ENCODE peak calls at places on chromosomes 1 and 21, in ten cellular contexts. X is mesenchymal stem cell; T is CD4-positive, CD25-positive, alpha-beta regulatory T cell; E is heart left ventricle; F is tibial nerve; Q is mucosa of descending colon; D is BE2C; J is psoas muscle; B is left ventricle myocardium inferior; W is Peyer's patch. P is an unnamed sample.
A peak's percentile ranks its signal among the peaks of the same experiment; 100 is the strongest.

GRCh38 chr1:147202576-147202975 is 22.6 kb downstream of the FMO5 start:
- DNase-seq in E (no peak), Q (no peak), J (no peak), X (no peak), B (no peak), T (no peak), F (no peak), W (no peak), D (no peak), P (no peak)

GRCh38 chr1:36497207-36497606 is 14.5 kb upstream of the CSF3R start:
- DNase-seq in J (no peak), W (no peak), T (no peak), E (no peak), B (no peak), Q (no peak), X (no peak), F (no peak), D (no peak), P (no peak)

GRCh38 chr1:27074175-27074780 is 61.6 kb upstream of the TENT5B start:
- DNase-seq in E (no peak), J (no peak), Q (no peak), F (no peak), T (no peak), D (no peak), X (peak; percentile 27), B (no peak), W (no peak), P (no peak)

GRCh38 chr1:240946926-240947325 is 335.0 kb upstream of the GREM2 start:
- DNase-seq in F (no peak), T (peak; percentile 1), Q (peak; percentile 86), D (peak; percentile 44), X (peak; percentile 53), J (no peak), W (no peak), B (no peak), E (no peak), P (peak; percentile 69)

GRCh38 chr1:207259391-207259790 is 62.1 kb upstream of the CD55 start:
- DNase-seq in T (no peak), D (no peak), Q (peak; percentile 55), E (no peak), W (no peak), J (no peak), X (peak; percentile 30), F (no peak), B (no peak), P (peak; percentile 69)

GRCh38 chr1:115275216-115275615 is 62.8 kb downstream of the NGF start:
- DNase-seq in W (no peak), X (peak; percentile 11), E (no peak), Q (no peak), T (peak; percentile 7), F (no peak), B (no peak), J (no peak), D (no peak), P (peak; percentile 60)

GRCh38 chr1:65971547-65971946 is 178.9 kb downstream of the PDE4B start:
- DNase-seq in T (no peak), E (no peak), D (no peak), F (no peak), Q (no peak), X (no peak), J (no peak), W (no peak), B (no peak), P (no peak)

GRCh38 chr1:201498621-201499020 is 8.3 kb downstream of the CSRP1 start:
- DNase-seq in B (no peak), Q (no peak), T (no peak), W (no peak), X (no peak), F (no peak), E (no peak), J (no peak), D (no peak), P (no peak)

GRCh38 chr1:78833491-78833890 is 173.0 kb downstream of the ADGRL4 start:
- DNase-seq in X (peak; percentile 64), D (no peak), W (no peak), F (no peak), T (no peak), J (no peak), B (no peak), E (no peak), Q (no peak), P (no peak)

GRCh38 chr1:51953079-51953478 is 37.4 kb downstream of the RAB3B start:
- DNase-seq in F (no peak), E (no peak), X (no peak), B (no peak), J (no peak), D (no peak), T (no peak), Q (no peak), W (no peak), P (no peak)

GRCh38 chr1:107965112-107965991 is at the start of gene VAV3:
- DNase-seq in T (peak; percentile 57), F (peak; percentile 25), J (peak; percentile 82), D (peak; percentile 69), E (peak; percentile 79), X (peak; percentile 64), W (peak; percentile 60), Q (peak; percentile 55), B (peak; percentile 82), P (peak; percentile 90)

GRCh38 chr1:186188004-186188539 is 187.0 kb downstream of the TPR start:
- DNase-seq in X (peak; percentile 90), B (no peak), J (no peak), D (no peak), F (no peak), Q (no peak), W (no peak), E (no peak), T (no peak), P (no peak)

GRCh38 chr1:205076245-205076761 is 8.0 kb downstream of the TMEM81 start:
- DNase-seq in E (no peak), W (no peak), F (no peak), J (no peak), Q (no peak), T (no peak), B (no peak), D (no peak), X (no peak), P (no peak)

GRCh38 chr1:181743878-181744312 is 260.6 kb downstream of the CACNA1E start:
- DNase-seq in D (no peak), J (peak; percentile 75), F (no peak), Q (no peak), E (no peak), X (no peak), T (no peak), W (no peak), B (no peak), P (no peak)

GRCh38 chr1:248165186-248165585 is 9.4 kb upstream of the OR2M2 start:
- DNase-seq in T (no peak), W (no peak), F (no peak), J (no peak), Q (no peak), E (no peak), D (no peak), B (no peak), X (no peak), P (no peak)

GRCh38 chr1:3483801-3484444 is 29.5 kb downstream of the ARHGEF16 start:
- DNase-seq in Q (peak; percentile 69), J (peak; percentile 71), E (no peak), W (peak; percentile 78), B (no peak), F (no peak), T (no peak), D (peak; percentile 57), X (peak; percentile 30), P (peak; percentile 91)

DNA sequence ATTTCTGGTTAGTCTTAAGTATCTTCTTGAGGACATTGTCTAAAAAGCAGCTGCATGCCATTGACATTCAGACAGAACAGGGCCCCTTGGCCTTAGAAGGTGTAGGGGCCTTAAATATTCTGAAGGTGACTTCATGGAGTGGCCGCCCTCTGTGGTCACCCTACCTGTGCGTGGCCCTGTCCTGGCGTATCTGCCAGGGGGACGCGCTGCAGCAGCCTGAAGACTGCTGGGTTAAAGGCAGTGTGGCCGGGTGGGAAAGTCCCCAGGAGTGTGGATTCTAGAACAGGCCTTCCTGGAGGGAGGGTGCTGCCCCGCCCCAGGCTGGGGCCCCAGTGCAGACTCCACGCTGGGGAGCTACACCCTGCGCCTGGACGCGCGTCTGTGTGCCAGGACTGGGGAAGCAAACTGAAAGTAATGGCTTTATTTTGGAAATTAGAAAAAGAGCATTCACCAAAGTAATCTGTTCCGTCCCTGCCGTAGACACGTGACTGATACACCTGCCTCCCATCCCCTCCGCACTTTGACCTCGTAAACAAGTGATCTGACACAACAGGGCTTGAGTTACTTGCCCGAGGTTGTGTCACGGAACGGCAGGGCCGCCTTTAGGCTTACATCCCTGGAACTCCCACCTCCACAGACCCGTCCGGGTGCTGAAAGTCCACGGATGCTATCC is 1.8 kb downstream of the AGPAT3 start:
- DNase-seq in X (peak; percentile 36), D (no peak), T (peak; percentile 60), Q (peak; percentile 82), E (no peak), W (peak; percentile 86), B (no peak), F (no peak), J (no peak), P (no peak)
- H3K36me3 ChIP-seq in X (peaks cover 16% of the 10 kb centered on the region), D (peaks cover 10% of the 10 kb centered on the region), T (peaks cover 22% of the 10 kb centered on the region), Q (no peaks in the 10 kb centered on the region), E (no peaks in the 10 kb centered on the region), W (no peaks in the 10 kb centered on the region), B (no peaks in the 10 kb centered on the region), F (no peaks in the 10 kb centered on the region), J (no peaks in the 10 kb centered on the region), P (no peaks in the 10 kb centered on the region)

GRCh38 chr1:58363639-58364038 is 182.9 kb downstream of the OMA1 start:
- DNase-seq in Q (no peak), T (peak; percentile 17), F (no peak), E (no peak), J (no peak), X (no peak), B (no peak), D (no peak), W (no peak), P (no peak)
- H3K36me3 ChIP-seq in Q (no peaks in the 10 kb centered on the region), T (no peaks in the 10 kb centered on the region), F (no peaks in the 10 kb centered on the region), E (no peaks in the 10 kb centered on the region), J (no peaks in the 10 kb centered on the region), X (no peaks in the 10 kb centered on the region), B (no peaks in the 10 kb centered on the region), D (no peaks in the 10 kb centered on the region), W (no peaks in the 10 kb centered on the region), P (no peaks in the 10 kb centered on the region)

DNA sequence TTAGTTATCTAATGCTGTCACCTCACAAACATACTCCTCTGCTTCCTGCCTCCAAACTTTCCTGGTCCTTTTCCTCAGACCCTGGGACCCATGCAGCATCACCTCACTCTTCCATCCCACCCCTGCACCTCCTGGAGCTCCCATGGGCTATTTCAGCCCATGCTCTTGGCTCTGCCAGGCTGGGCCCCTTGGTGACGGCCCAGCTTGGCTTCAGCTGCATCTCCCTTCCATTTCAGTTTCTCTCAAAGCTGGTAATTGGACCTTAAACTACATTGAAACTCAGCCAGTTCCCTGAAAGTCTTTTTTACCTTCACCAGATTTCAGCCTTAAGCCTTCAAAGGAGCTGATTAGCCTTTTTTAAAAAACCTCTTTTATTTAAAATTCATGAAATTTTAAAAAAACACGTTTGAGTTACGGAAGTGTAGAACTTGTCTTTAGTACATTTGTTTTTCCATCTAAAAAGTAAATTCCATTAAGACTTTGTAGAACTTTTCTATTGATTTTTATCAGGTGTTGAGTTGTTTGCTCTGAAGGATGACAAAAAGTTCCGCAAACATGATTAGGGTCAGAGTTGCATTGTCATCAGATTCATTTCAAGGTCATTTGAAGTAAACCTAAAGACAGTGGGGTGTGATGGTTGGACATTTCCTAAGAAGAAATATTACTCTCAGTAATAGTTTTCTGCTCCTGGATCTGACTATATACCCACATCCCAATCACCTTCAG is 33.5 kb downstream of the AGT start:
- DNase-seq in X (no peak), T (no peak), J (no peak), D (no peak), B (no peak), E (no peak), Q (no peak), F (no peak), W (no peak), P (no peak)
- H3K36me3 ChIP-seq in X (peaks cover 20% of the 10 kb centered on the region), T (peaks cover 87% of the 10 kb centered on the region), J (peaks cover 8% of the 10 kb centered on the region), D (peaks cover 49% of the 10 kb centered on the region), B (peaks cover 86% of the 10 kb centered on the region), E (peaks cover 93% of the 10 kb centered on the region), Q (no peaks in the 10 kb centered on the region), F (peaks cover 8% of the 10 kb centered on the region), W (no peaks in the 10 kb centered on the region), P (peaks cover 34% of the 10 kb centered on the region)

GRCh38 chr1:12067900-12068821 is 5.1 kb downstream of the TNFRSF8 start:
- DNase-seq in Q (no peak), W (no peak), D (no peak), E (no peak), F (no peak), X (peak; percentile 65), B (no peak), J (no peak), T (peak; percentile 77), P (peak; percentile 81)
- H3K36me3 ChIP-seq in Q (no peaks in the 10 kb centered on the region), W (no peaks in the 10 kb centered on the region), D (no peaks in the 10 kb centered on the region), E (no peaks in the 10 kb centered on the region), F (no peaks in the 10 kb centered on the region), X (no peaks in the 10 kb centered on the region), B (no peaks in the 10 kb centered on the region), J (no peaks in the 10 kb centered on the region), T (no peaks in the 10 kb centered on the region), P (no peaks in the 10 kb centered on the region)

P was measured in GM23338.